ENCODE peak calls at places on chromosomes 16 and 17, in six cellular contexts. B, Q, G, P, F and L are unnamed samples.

GRCh38 chr17:5500804-5501391 is 14.5 kb downstream of the MIS12 start:
- DNase-seq in Q (peak), G (peak), F (peak), B (peak), P (peak), L (peak)

GRCh38 chr16:17287401-17287800 is 183.4 kb downstream of the XYLT1 start:
- DNase-seq in Q (no peak), B (no peak), G (no peak), P (no peak), F (no peak), L (no peak)

GRCh38 chr17:44360826-44361225 is 2.8 kb downstream of the FAM171A2 start:
- DNase-seq in B (no peak), G (peak), Q (peak), P (no peak), F (peak), L (no peak)

GRCh38 chr17:40958086-40958953 is 8.4 kb downstream of the KRT39 start:
- DNase-seq in P (no peak), Q (no peak), F (no peak), B (no peak), G (no peak), L (no peak)

GRCh38 chr17:14010999-14011692 is 58.2 kb upstream of the COX10 start:
- DNase-seq in Q (no peak), B (no peak), G (no peak), F (no peak), P (no peak), L (no peak)

GRCh38 chr17:29165261-29165660 is 14.9 kb downstream of the MYO18A start:
- DNase-seq in Q (no peak), F (no peak), P (no peak), G (no peak), B (no peak), L (no peak)

GRCh38 chr17:4898927-4899326 is 409 bp upstream of the C17orf107 start:
- DNase-seq in F (no peak), P (no peak), B (no peak), Q (no peak), G (no peak), L (no peak)

GRCh38 chr17:20211246-20211645 is 202.1 kb downstream of the SPECC1 start:
- DNase-seq in F (no peak), G (no peak), Q (no peak), P (no peak), B (no peak), L (no peak)

GRCh38 chr16:60073376-60073775 is 1339.3 kb upstream of the GOT2 start:
- DNase-seq in Q (no peak), F (no peak), G (no peak), P (no peak), B (no peak), L (no peak)

GRCh38 chr17:45408611-45409421 is 23.9 kb downstream of the ARHGAP27 start:
- DNase-seq in B (no peak), P (no peak), Q (no peak), G (no peak), F (no peak), L (no peak)

GRCh38 chr16:65875362-65876199 is 490.9 kb upstream of the CDH5 start:
- DNase-seq in B (no peak), F (peak), Q (no peak), G (peak), P (no peak), L (no peak)

GRCh38 chr17:78427140-78427539 is 48.7 kb downstream of the PGS1 start:
- DNase-seq in G (no peak), F (no peak), P (no peak), B (no peak), Q (no peak), L (no peak)

GRCh38 chr16:66603537-66604375 is 748 bp upstream of the CMTM3 start:
- DNase-seq in B (peak), Q (peak), P (peak), G (peak), F (peak), L (peak)

GRCh38 chr16:72596373-72596772 is 424.4 kb upstream of the PMFBP1 start:
- DNase-seq in F (no peak), G (no peak), Q (no peak), P (no peak), B (no peak), L (no peak)

GRCh38 chr17:8680850-8681174 is 50.3 kb upstream of the MYH10 start:
- DNase-seq in F (no peak), P (no peak), Q (no peak), B (no peak), G (no peak), L (no peak)

GRCh38 chr17:8679136-8679535 is 48.6 kb upstream of the MYH10 start:
- DNase-seq in F (peak), Q (no peak), P (no peak), G (no peak), B (no peak), L (no peak)

GRCh38 chr17:8683355-8683754 is 52.8 kb upstream of the MYH10 start:
- DNase-seq in B (no peak), P (no peak), F (no peak), Q (no peak), G (no peak), L (no peak)

GRCh38 chr17:8680402-8680801 is 49.9 kb upstream of the MYH10 start:
- DNase-seq in P (no peak), B (no peak), F (peak), G (no peak), Q (no peak), L (no peak)

DNA sequence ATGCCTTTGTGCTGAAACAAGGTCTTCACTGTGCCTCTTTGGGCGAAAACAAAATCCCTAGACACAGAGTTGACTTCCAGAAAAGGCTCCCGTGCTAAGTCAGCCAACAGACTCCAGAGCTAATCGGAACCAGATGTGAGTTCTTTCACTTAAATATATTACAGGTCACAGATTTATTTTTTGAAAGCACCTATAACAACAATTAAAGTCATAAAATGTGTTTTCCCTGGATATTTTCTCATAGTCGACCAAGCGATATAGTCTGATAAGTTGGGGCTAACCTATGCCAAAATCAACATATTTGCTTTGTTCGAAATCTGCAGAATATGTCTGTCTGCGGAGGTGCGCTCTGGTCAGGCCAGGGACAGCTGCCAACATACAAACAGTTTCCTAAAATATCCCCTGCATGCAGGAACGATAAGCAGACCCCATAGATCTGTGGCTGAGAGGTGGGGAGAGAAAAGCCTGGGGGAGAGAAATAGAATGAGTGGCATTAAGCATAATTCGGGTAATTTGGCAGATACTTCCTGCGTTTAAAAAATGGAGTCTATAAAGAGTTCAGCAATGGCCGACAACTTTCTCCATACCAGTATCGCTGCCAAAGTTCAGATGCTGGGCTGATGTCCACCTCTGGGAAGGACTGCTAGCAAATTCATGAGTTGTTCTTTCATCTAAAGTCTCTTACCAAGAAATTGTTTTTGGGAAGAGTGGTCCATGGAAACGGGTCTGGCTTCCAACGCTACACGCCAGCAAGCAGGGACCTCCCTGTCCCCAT is 50.8 kb upstream of the MYH10 start:
- DNase-seq in F (peak), B (no peak), Q (peak), G (peak), P (peak), L (no peak)
- H2AFZ ChIP-seq in F (peak), B (no peak), Q (peak), G (peak), P (peak), L (no peak)

GRCh38 chr17:16419074-16419928 is 3.9 kb downstream of the TRPV2 start:
- DNase-seq in G (peak), F (peak), P (peak), B (no peak), Q (peak), L (no peak)

GRCh38 chr17:16418684-16419066 is 3.3 kb downstream of the TRPV2 start:
- DNase-seq in G (no peak), Q (no peak), F (peak), B (no peak), P (no peak), L (no peak)

GRCh38 chr17:16417399-16417798 is 2.0 kb downstream of the TRPV2 start:
- DNase-seq in G (no peak), F (no peak), Q (no peak), B (no peak), P (no peak), L (no peak)

GRCh38 chr17:16417896-16418683 is 2.7 kb downstream of the TRPV2 start:
- DNase-seq in F (peak), B (no peak), G (no peak), Q (peak), P (no peak), L (no peak)

DNA sequence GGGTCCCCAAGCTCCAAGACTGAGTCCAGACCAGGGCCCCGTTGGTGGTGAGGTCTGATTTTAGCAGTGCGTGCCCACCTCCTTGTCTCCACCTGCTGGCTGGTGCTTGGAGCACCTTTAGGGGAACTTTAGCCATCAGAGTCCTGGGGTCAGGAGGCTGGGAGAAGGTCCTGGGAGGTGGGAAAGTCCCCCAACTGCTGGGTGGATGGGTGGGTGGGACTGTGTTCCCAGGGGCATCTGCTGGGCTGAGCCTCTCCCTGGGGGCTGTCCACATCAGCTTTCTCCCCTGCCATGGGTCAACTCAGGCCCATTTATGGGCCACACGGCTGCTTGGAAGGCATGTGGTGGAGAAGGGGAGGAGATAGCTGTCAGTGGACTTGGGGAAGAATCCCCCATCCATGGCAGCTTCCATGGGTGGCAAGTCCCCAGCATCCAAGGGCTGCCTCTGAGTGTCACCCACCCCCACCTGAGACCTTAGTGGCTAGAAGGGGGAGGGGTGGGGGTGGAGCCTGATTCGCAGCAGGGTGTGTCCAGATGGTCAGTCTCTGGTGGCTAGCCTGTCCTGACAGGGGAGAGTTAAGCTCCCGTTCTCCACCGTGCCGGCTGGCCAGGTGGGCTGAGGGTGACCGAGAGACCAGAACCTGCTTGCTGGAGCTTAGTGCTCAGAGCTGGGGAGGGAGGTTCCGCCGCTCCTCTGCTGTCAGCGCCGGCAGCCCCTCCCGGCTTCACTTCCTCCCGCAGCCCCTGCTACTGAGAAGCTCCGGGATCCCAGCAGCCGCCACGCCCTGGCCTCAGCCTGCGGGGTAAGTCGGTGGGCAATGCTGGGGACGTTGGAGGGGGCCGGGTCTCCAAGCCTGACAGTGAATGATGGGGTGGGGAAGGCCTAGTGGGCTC is at the start of gene TRPV2:
- DNase-seq in G (peak), F (no peak), Q (no peak), P (no peak), B (peak), L (peak)
- H2AFZ ChIP-seq in G (no peak), F (peak), Q (peak), P (peak), B (peak), L (peak)

GRCh38 chr16:57284206-57284951 is at the start of gene PLLP:
- DNase-seq in B (no peak), F (peak), Q (peak), G (peak), P (peak), L (no peak)
- H2AFZ ChIP-seq in B (no peak), F (peak), Q (peak), G (peak), P (peak), L (no peak)

GRCh38 chr17:79617304-79617703 is 6.5 kb upstream of the RBFOX3 start:
- DNase-seq in P (no peak), Q (no peak), G (no peak), F (no peak), B (no peak), L (no peak)

GRCh38 chr17:79619196-79619595 is 8.3 kb upstream of the RBFOX3 start:
- DNase-seq in Q (no peak), B (no peak), F (no peak), G (peak), P (no peak), L (no peak)

GRCh38 chr17:79619636-79620206 is 8.9 kb upstream of the RBFOX3 start:
- DNase-seq in F (no peak), P (no peak), G (peak), B (no peak), Q (no peak), L (no peak)

GRCh38 chr17:79617740-79618382 is 7.0 kb upstream of the RBFOX3 start:
- DNase-seq in F (no peak), Q (no peak), B (no peak), P (no peak), G (no peak), L (no peak)

GRCh38 chr17:79618383-79619067 is 7.7 kb upstream of the RBFOX3 start:
- DNase-seq in Q (no peak), P (no peak), F (no peak), B (no peak), G (peak), L (no peak)
- H2AFZ ChIP-seq in Q (no peak), P (no peak), F (no peak), B (no peak), G (no peak), L (no peak)

GRCh38 chr17:58079300-58080033 is 3.8 kb upstream of the DYNLL2 start:
- DNase-seq in B (no peak), G (no peak), P (no peak), F (no peak), Q (no peak), L (no peak)

GRCh38 chr17:58082870-58083490 is at the start of gene DYNLL2:
- DNase-seq in G (peak), Q (peak), F (peak), P (peak), B (peak), L (peak)

GRCh38 chr17:58083491-58084316 is 485 bp downstream of the DYNLL2 start:
- DNase-seq in P (peak), G (peak), B (peak), Q (peak), F (peak), L (peak)

GRCh38 chr17:58082341-58082869 is 814 bp upstream of the DYNLL2 start:
- DNase-seq in B (no peak), G (no peak), P (no peak), Q (no peak), F (no peak), L (peak)

GRCh38 chr17:58081641-58082340 is 1.4 kb upstream of the DYNLL2 start:
- DNase-seq in G (no peak), F (no peak), B (no peak), P (no peak), Q (no peak), L (no peak)
- H2AFZ ChIP-seq in G (no peak), F (no peak), B (no peak), P (no peak), Q (peak), L (no peak)

GRCh38 chr16:74094514-74094913 is 202.1 kb upstream of the PSMD7 start:
- DNase-seq in Q (no peak), F (no peak), P (no peak), B (no peak), G (no peak), L (no peak)

GRCh38 chr16:74094962-74095361 is 201.7 kb upstream of the PSMD7 start:
- DNase-seq in G (no peak), P (no peak), B (no peak), Q (no peak), F (no peak), L (no peak)

GRCh38 chr16:74092336-74092735 is 204.3 kb upstream of the PSMD7 start:
- DNase-seq in P (no peak), G (no peak), Q (no peak), F (no peak), B (no peak), L (no peak)
- H2AFZ ChIP-seq in P (no peak), G (no peak), Q (no peak), F (no peak), B (no peak), L (no peak)

GRCh38 chr16:705748-706188 is at the start of gene FBXL16:
- DNase-seq in B (no peak), P (no peak), Q (no peak), G (peak), F (no peak), L (peak)

GRCh38 chr16:704552-705380 is 835 bp downstream of the FBXL16 start:
- DNase-seq in B (no peak), P (no peak), G (peak), Q (no peak), F (no peak), L (no peak)

GRCh38 chr16:707062-707538 is 1.5 kb upstream of the FBXL16 start:
- DNase-seq in Q (no peak), P (no peak), G (no peak), B (no peak), F (no peak), L (no peak)

GRCh38 chr16:708019-708418 is 2.4 kb upstream of the FBXL16 start:
- DNase-seq in P (no peak), F (no peak), Q (no peak), G (no peak), B (no peak), L (no peak)

GRCh38 chr16:706189-707061 is 824 bp upstream of the FBXL16 start:
- DNase-seq in P (no peak), G (no peak), F (no peak), Q (no peak), B (no peak), L (no peak)
- H2AFZ ChIP-seq in P (no peak), G (no peak), F (no peak), Q (no peak), B (no peak), L (no peak)

GRCh38 chr17:62693616-62694415 is 66.3 kb downstream of the MRC2 start:
- DNase-seq in F (no peak), G (no peak), Q (no peak), B (no peak), P (no peak), L (no peak)
- H2AFZ ChIP-seq in F (no peak), G (no peak), Q (peak), B (no peak), P (peak), L (no peak)